ENCODE peak calls at places on chromosomes 11 and 22, in seven cellular contexts. V is CMK; A is activated CD4-positive, alpha-beta T cell treated with anti-CD3 and anti-CD28 coated beads, Interleukin-2, amount 50 U/mL, for 4 hours; N is AG04450; H is right atrium auricular region; C is stimulated activated CD8-positive, alpha-beta memory T cell treated with anti-CD3 and anti-CD28 coated beads, Interleukin-2, amount 100 ng/mL, for 48 hours; Z is CD8-positive, alpha-beta T cell. J is an unnamed sample.

GRCh38 chr11:20754957-20755356 is 85.6 kb downstream of the NELL1 start:
- DNase-seq in A (no peak), N (no peak), H (no peak), C (no peak), V (no peak), Z (no peak), J (no peak)

GRCh38 chr22:37643225-37643847 is 3.9 kb downstream of the SH3BP1 start:
- DNase-seq in N (peak), V (no peak), H (peak), C (peak), A (peak), Z (peak), J (peak)

GRCh38 chr11:58075781-58076180 is 45.0 kb downstream of the OR6Q1 start:
- DNase-seq in H (no peak), Z (no peak), V (no peak), A (no peak), N (no peak), C (no peak), J (no peak)

GRCh38 chr11:47004595-47005033 is 68.1 kb downstream of the CSTPP1 start:
- DNase-seq in H (peak), V (peak), N (peak), Z (no peak), A (no peak), C (no peak), J (peak)

GRCh38 chr11:44582641-44583352 is 17.3 kb downstream of the CD82 start:
- DNase-seq in C (no peak), V (no peak), H (no peak), Z (no peak), A (no peak), N (no peak), J (no peak)

GRCh38 chr11:58861533-58861932 is 17.0 kb upstream of the GLYATL2 start:
- DNase-seq in V (no peak), N (no peak), H (no peak), Z (no peak), C (no peak), A (no peak), J (no peak)

GRCh38 chr22:32904044-32904443 is 102.5 kb downstream of the TIMP3 start:
- DNase-seq in Z (no peak), V (peak), A (no peak), C (no peak), H (no peak), N (no peak), J (no peak)

GRCh38 chr22:20508815-20509271 is 1.4 kb downstream of the MED15 start:
- DNase-seq in C (no peak), A (no peak), Z (no peak), V (no peak), N (no peak), H (no peak), J (no peak)

GRCh38 chr22:48899523-48900326 is 927.9 kb downstream of the BRD1 start:
- DNase-seq in C (no peak), N (no peak), H (peak), Z (no peak), A (no peak), V (no peak), J (no peak)

GRCh38 chr11:126507646-126508045 is 152.2 kb downstream of the ST3GAL4 start:
- DNase-seq in C (no peak), Z (no peak), V (no peak), A (no peak), N (no peak), H (no peak), J (no peak)

GRCh38 chr11:40306938-40307548 is 1152.4 kb downstream of the LRRC4C start:
- DNase-seq in N (no peak), C (no peak), A (no peak), V (no peak), H (no peak), Z (no peak), J (no peak)

GRCh38 chr11:26331911-26332571 is at the start of gene ANO3:
- DNase-seq in N (peak), A (no peak), Z (no peak), C (no peak), V (no peak), H (no peak), J (peak)

GRCh38 chr11:16001899-16002426 is 354.4 kb downstream of the SOX6 start:
- DNase-seq in A (no peak), Z (no peak), N (peak), C (no peak), H (no peak), V (no peak), J (peak)

GRCh38 chr11:11972942-11973341 is 35.5 kb downstream of the DKK3 start:
- DNase-seq in H (peak), Z (no peak), A (no peak), V (no peak), C (no peak), N (no peak), J (no peak)

GRCh38 chr22:43136255-43136654 is 6.9 kb downstream of the MCAT start:
- DNase-seq in H (no peak), A (peak), V (no peak), N (no peak), Z (peak), C (no peak), J (peak)

GRCh38 chr22:30609260-30610185 is 2.5 kb downstream of the TCN2 start:
- DNase-seq in Z (no peak), V (peak), H (peak), A (no peak), N (peak), C (no peak), J (no peak)

GRCh38 chr11:117026593-117027330 is 71.5 kb downstream of the SIK3 start:
- DNase-seq in H (no peak), A (no peak), Z (no peak), C (no peak), V (no peak), N (peak), J (no peak)

GRCh38 chr11:14451825-14452224 is 47.8 kb downstream of the COPB1 start:
- DNase-seq in V (no peak), H (no peak), N (no peak), A (no peak), Z (no peak), C (no peak), J (no peak)

GRCh38 chr11:103215812-103216211 is 106.6 kb downstream of the DYNC2H1 start:
- DNase-seq in C (no peak), V (no peak), H (no peak), N (no peak), A (no peak), Z (no peak), J (no peak)

GRCh38 chr22:42799061-42799460 is 58.0 kb downstream of the ARFGAP3 start:
- DNase-seq in N (no peak), V (no peak), C (no peak), A (no peak), Z (no peak), H (no peak), J (no peak)

GRCh38 chr11:17561111-17561415 is 14.0 kb downstream of the OTOG start:
- DNase-seq in C (no peak), A (no peak), N (no peak), H (no peak), Z (no peak), V (no peak), J (no peak)

GRCh38 chr11:67376022-67376386 is 2.6 kb upstream of the CLCF1 start:
- DNase-seq in Z (no peak), H (no peak), N (no peak), V (no peak), A (no peak), C (no peak), J (no peak)

GRCh38 chr22:45210174-45210573 is 30.5 kb downstream of the KIAA0930 start:
- DNase-seq in H (no peak), V (no peak), C (no peak), Z (no peak), N (no peak), A (no peak), J (no peak)

GRCh38 chr11:20243974-20244373 is 83.7 kb upstream of the DBX1 start:
- DNase-seq in H (no peak), A (no peak), C (no peak), Z (no peak), V (no peak), N (no peak), J (no peak)

GRCh38 chr22:45804986-45805325 is 133.3 kb downstream of the ATXN10 start:
- DNase-seq in H (no peak), N (peak), V (no peak), Z (no peak), C (no peak), A (no peak), J (no peak)

GRCh38 chr11:116262370-116262769 is 510.4 kb downstream of the BUD13 start:
- DNase-seq in A (no peak), H (no peak), C (no peak), N (no peak), V (no peak), Z (no peak), J (no peak)